ENCODE peak calls at places on chromosomes 2 and 18, in six cellular contexts. R is brain microvascular endothelial cell; J is sigmoid colon; T is activated T-cell treated with anti-CD3 and anti-CD28 coated beads for 1 hour; M is effector memory CD4-positive, alpha-beta T cell; I is AG09309. Z is an unnamed sample.

GRCh38 chr18:55268146-55268545 is 308.9 kb upstream of the CCDC68 start:
- DNase-seq in T (no peak), I (no peak), R (no peak), M (no peak), J (no peak), Z (peak; percentile 67)

GRCh38 chr2:224712346-224712745 is 3.8 kb downstream of the CCDC195 start:
- DNase-seq in M (no peak), J (no peak), R (peak; percentile 31), I (no peak), T (no peak), Z (peak; percentile 45)

GRCh38 chr18:31402026-31402373 is 25.4 kb downstream of the DSG4 start:
- DNase-seq in J (no peak), T (no peak), M (no peak), I (no peak), R (no peak), Z (no peak)

GRCh38 chr2:119772128-119772527 is 12.4 kb downstream of the PTPN4 start:
- DNase-seq in M (no peak), R (no peak), I (no peak), J (no peak), T (no peak), Z (peak; percentile 22)

GRCh38 chr2:72210470-72210869 is 62.8 kb upstream of the CYP26B1 start:
- DNase-seq in T (no peak), M (no peak), I (no peak), J (no peak), R (no peak), Z (peak; percentile 80)

GRCh38 chr2:71889991-71890684 is 257.5 kb downstream of the CYP26B1 start:
- DNase-seq in T (no peak), R (peak; percentile 88), I (peak; percentile 98), M (no peak), J (no peak), Z (peak; percentile 88)

GRCh38 chr2:120765911-120766757 is 30.5 kb downstream of the GLI2 start:
- DNase-seq in I (no peak), R (peak; percentile 97), T (no peak), M (no peak), J (peak; percentile 95), Z (peak; percentile 98)

GRCh38 chr2:76850969-76851368 is 671.2 kb downstream of the LRRTM4 start:
- DNase-seq in R (no peak), J (no peak), M (no peak), I (no peak), T (no peak), Z (no peak)

GRCh38 chr2:26724004-26724750 is 31.7 kb downstream of the KCNK3 start:
- DNase-seq in J (peak; percentile 86), M (no peak), T (no peak), I (peak; percentile 61), R (peak; percentile 71), Z (peak; percentile 83)

GRCh38 chr2:127208313-127208712 is 11.8 kb downstream of the CYP27C1 start:
- DNase-seq in R (no peak), M (no peak), J (no peak), I (no peak), T (no peak), Z (peak; percentile 61)

GRCh38 chr2:233179848-233180368 is 71.6 kb upstream of the ATG16L1 start:
- DNase-seq in R (no peak), I (no peak), T (no peak), M (no peak), J (no peak), Z (no peak)

GRCh38 chr2:160583162-160583522 is 89.5 kb upstream of the RBMS1 start:
- DNase-seq in R (peak; percentile 69), T (no peak), I (no peak), M (no peak), J (no peak), Z (peak; percentile 53)

GRCh38 chr2:213490087-213490486 is 205.8 kb downstream of the SPAG16 start:
- DNase-seq in J (no peak), T (no peak), R (no peak), M (no peak), I (no peak), Z (no peak)